ENCODE peak calls at places on chromosomes 6 and 20, in ten cellular contexts. One of them, this sample, is unnamed.

GRCh38 chr6:138509371-138509770 is 10.1 kb upstream of the NHSL1 start:
- DNase-seq in ELR: peak
- DNase-seq in SJCRH30: peak
- DNase-seq in ELF-1: no peak
- DNase-seq in NCI-H1436: peak
- DNase-seq in pons: peak
- DNase-seq in aorta: peak
- DNase-seq in dorsolateral prefrontal cortex: no peak
- DNase-seq in pancreas: peak
- DNase-seq in occipital lobe: no peak
- DNase-seq in this sample: no peak

GRCh38 chr20:13819885-13820645 is 35.2 kb downstream of the NDUFAF5 start:
- DNase-seq in ELR: peak
- DNase-seq in pons: peak
- DNase-seq in aorta: no peak
- DNase-seq in dorsolateral prefrontal cortex: no peak
- DNase-seq in occipital lobe: no peak
- DNase-seq in SJCRH30: peak
- DNase-seq in NCI-H1436: peak
- DNase-seq in pancreas: peak
- DNase-seq in ELF-1: peak
- DNase-seq in this sample: peak

GRCh38 chr6:2816158-2816557 is 25.5 kb downstream of the SERPINB1 start:
- DNase-seq in ELR: no peak
- DNase-seq in pons: no peak
- DNase-seq in aorta: no peak
- DNase-seq in occipital lobe: no peak
- DNase-seq in NCI-H1436: no peak
- DNase-seq in pancreas: no peak
- DNase-seq in SJCRH30: no peak
- DNase-seq in dorsolateral prefrontal cortex: no peak
- DNase-seq in ELF-1: no peak
- DNase-seq in this sample: no peak

GRCh38 chr6:85684809-85685171 is 42.1 kb upstream of the SYNCRIP start:
- DNase-seq in occipital lobe: no peak
- DNase-seq in ELF-1: no peak
- DNase-seq in ELR: no peak
- DNase-seq in aorta: no peak
- DNase-seq in pons: no peak
- DNase-seq in NCI-H1436: no peak
- DNase-seq in pancreas: no peak
- DNase-seq in dorsolateral prefrontal cortex: no peak
- DNase-seq in SJCRH30: no peak
- DNase-seq in this sample: no peak

GRCh38 chr6:40425192-40425919 is 161.8 kb downstream of the LRFN2 start:
- DNase-seq in pancreas: no peak
- DNase-seq in aorta: no peak
- DNase-seq in dorsolateral prefrontal cortex: no peak
- DNase-seq in pons: peak
- DNase-seq in ELR: no peak
- DNase-seq in SJCRH30: no peak
- DNase-seq in NCI-H1436: no peak
- DNase-seq in ELF-1: no peak
- DNase-seq in occipital lobe: peak
- DNase-seq in this sample: peak

GRCh38 chr6:42158631-42159030 is 14.5 kb upstream of the GUCA1A start:
- DNase-seq in ELR: no peak
- DNase-seq in pons: no peak
- DNase-seq in dorsolateral prefrontal cortex: no peak
- DNase-seq in NCI-H1436: no peak
- DNase-seq in aorta: no peak
- DNase-seq in pancreas: no peak
- DNase-seq in occipital lobe: no peak
- DNase-seq in ELF-1: no peak
- DNase-seq in SJCRH30: peak
- DNase-seq in this sample: no peak

GRCh38 chr20:37980876-37981275 is 52.4 kb downstream of the TTI1 start:
- DNase-seq in occipital lobe: no peak
- DNase-seq in NCI-H1436: no peak
- DNase-seq in SJCRH30: no peak
- DNase-seq in pons: no peak
- DNase-seq in ELR: no peak
- DNase-seq in dorsolateral prefrontal cortex: no peak
- DNase-seq in aorta: no peak
- DNase-seq in pancreas: no peak
- DNase-seq in ELF-1: no peak
- DNase-seq in this sample: no peak

GRCh38 chr6:125213936-125214335 is 60.4 kb downstream of the TPD52L1 start:
- DNase-seq in SJCRH30: no peak
- DNase-seq in occipital lobe: no peak
- DNase-seq in pancreas: no peak
- DNase-seq in NCI-H1436: no peak
- DNase-seq in dorsolateral prefrontal cortex: no peak
- DNase-seq in pons: no peak
- DNase-seq in ELF-1: no peak
- DNase-seq in ELR: no peak
- DNase-seq in aorta: no peak
- DNase-seq in this sample: no peak

GRCh38 chr6:41538556-41539182 is 7.5 kb upstream of the FOXP4 start:
- DNase-seq in occipital lobe: no peak
- DNase-seq in ELR: peak
- DNase-seq in pancreas: no peak
- DNase-seq in pons: no peak
- DNase-seq in dorsolateral prefrontal cortex: no peak
- DNase-seq in ELF-1: no peak
- DNase-seq in aorta: no peak
- DNase-seq in SJCRH30: no peak
- DNase-seq in NCI-H1436: no peak
- DNase-seq in this sample: no peak

GRCh38 chr20:63686492-63687321 is 9.7 kb upstream of the TNFRSF6B start:
- DNase-seq in SJCRH30: no peak
- DNase-seq in dorsolateral prefrontal cortex: no peak
- DNase-seq in NCI-H1436: no peak
- DNase-seq in occipital lobe: no peak
- DNase-seq in ELR: peak
- DNase-seq in pancreas: peak
- DNase-seq in pons: peak
- DNase-seq in aorta: peak
- DNase-seq in ELF-1: peak
- DNase-seq in this sample: no peak

GRCh38 chr20:14853079-14853478 is 515.7 kb upstream of the FLRT3 start:
- DNase-seq in ELF-1: no peak
- DNase-seq in SJCRH30: no peak
- DNase-seq in occipital lobe: no peak
- DNase-seq in NCI-H1436: no peak
- DNase-seq in aorta: no peak
- DNase-seq in pancreas: no peak
- DNase-seq in pons: no peak
- DNase-seq in ELR: no peak
- DNase-seq in dorsolateral prefrontal cortex: no peak
- DNase-seq in this sample: no peak

GRCh38 chr6:6730831-6731230 is 142.3 kb downstream of the LY86 start:
- DNase-seq in SJCRH30: peak
- DNase-seq in pancreas: peak
- DNase-seq in ELR: peak
- DNase-seq in pons: no peak
- DNase-seq in aorta: peak
- DNase-seq in dorsolateral prefrontal cortex: no peak
- DNase-seq in occipital lobe: no peak
- DNase-seq in NCI-H1436: no peak
- DNase-seq in ELF-1: no peak
- DNase-seq in this sample: no peak

GRCh38 chr20:61328906-61329558 is 77.0 kb downstream of the CDH4 start:
- DNase-seq in ELF-1: no peak
- DNase-seq in pons: no peak
- DNase-seq in dorsolateral prefrontal cortex: no peak
- DNase-seq in pancreas: no peak
- DNase-seq in SJCRH30: peak
- DNase-seq in ELR: no peak
- DNase-seq in aorta: no peak
- DNase-seq in occipital lobe: no peak
- DNase-seq in NCI-H1436: no peak
- DNase-seq in this sample: no peak

GRCh38 chr6:167050903-167051302 is 51.7 kb downstream of the CEP43 start:
- DNase-seq in ELF-1: no peak
- DNase-seq in aorta: no peak
- DNase-seq in SJCRH30: no peak
- DNase-seq in NCI-H1436: no peak
- DNase-seq in pons: no peak
- DNase-seq in dorsolateral prefrontal cortex: no peak
- DNase-seq in ELR: no peak
- DNase-seq in occipital lobe: no peak
- DNase-seq in pancreas: no peak
- DNase-seq in this sample: no peak

GRCh38 chr20:39691151-39691862 is 729.2 kb downstream of the DHX35 start:
- DNase-seq in pancreas: no peak
- DNase-seq in ELR: no peak
- DNase-seq in pons: no peak
- DNase-seq in aorta: no peak
- DNase-seq in dorsolateral prefrontal cortex: no peak
- DNase-seq in occipital lobe: no peak
- DNase-seq in ELF-1: no peak
- DNase-seq in SJCRH30: no peak
- DNase-seq in NCI-H1436: no peak
- DNase-seq in this sample: no peak

GRCh38 chr20:10370091-10370887 is 63.7 kb downstream of the MKKS start:
- DNase-seq in NCI-H1436: no peak
- DNase-seq in aorta: no peak
- DNase-seq in dorsolateral prefrontal cortex: no peak
- DNase-seq in occipital lobe: no peak
- DNase-seq in ELF-1: no peak
- DNase-seq in SJCRH30: no peak
- DNase-seq in ELR: no peak
- DNase-seq in pancreas: no peak
- DNase-seq in pons: no peak
- DNase-seq in this sample: no peak

GRCh38 chr6:11650297-11650696 is 112.7 kb downstream of the TMEM170B start:
- DNase-seq in pancreas: no peak
- DNase-seq in ELR: peak
- DNase-seq in pons: no peak
- DNase-seq in SJCRH30: no peak
- DNase-seq in occipital lobe: no peak
- DNase-seq in ELF-1: peak
- DNase-seq in dorsolateral prefrontal cortex: no peak
- DNase-seq in aorta: no peak
- DNase-seq in NCI-H1436: no peak
- DNase-seq in this sample: no peak